ENCODE peak calls at places on chromosomes 12 and 14, in six cellular contexts. Q is H1, G is K562, S is GM12878, O is HCT116, J is HepG2. R is an unnamed sample.

GRCh38 chr12:124833693-124834122 is 30.0 kb downstream of the SCARB1 start:
- DNase-seq in S (no peak), Q (peak), J (no peak), O (peak), G (peak), R (no peak)

GRCh38 chr12:84502180-84502857 is 410.3 kb downstream of the SLC6A15 start:
- DNase-seq in S (no peak), O (no peak), J (no peak), G (no peak), Q (no peak), R (peak)

GRCh38 chr12:62210422-62210821 is 49.8 kb upstream of the USP15 start:
- DNase-seq in O (peak), J (peak), G (peak), S (no peak), Q (no peak), R (peak)

GRCh38 chr12:49900371-49900770 is 3.3 kb downstream of the FAIM2 start:
- DNase-seq in S (no peak), Q (no peak), G (no peak), O (no peak), J (no peak), R (no peak)

GRCh38 chr14:31122098-31122611 is 85.4 kb downstream of the HECTD1 start:
- DNase-seq in S (no peak), G (no peak), O (no peak), Q (no peak), J (no peak), R (no peak)

GRCh38 chr12:84874125-84874824 is 38.3 kb downstream of the SLC6A15 start:
- DNase-seq in G (peak), S (no peak), O (peak), Q (no peak), J (peak), R (peak)

GRCh38 chr12:71972441-71973074 is 33.9 kb downstream of the TPH2 start:
- DNase-seq in O (no peak), Q (no peak), S (no peak), J (no peak), G (peak), R (no peak)

GRCh38 chr14:98606816-98607215 is 665.2 kb downstream of the BCL11B start:
- DNase-seq in Q (no peak), S (no peak), O (no peak), J (no peak), G (no peak), R (no peak)

GRCh38 chr12:68579254-68579653 is 31.4 kb upstream of the RAP1B start:
- DNase-seq in G (no peak), Q (no peak), J (no peak), O (no peak), S (no peak), R (no peak)

GRCh38 chr12:115325858-115326257 is 641.9 kb upstream of the TBX3 start:
- DNase-seq in J (no peak), O (no peak), S (no peak), Q (no peak), G (no peak), R (no peak)

GRCh38 chr14:61701946-61702345 is 6.6 kb downstream of the HIF1A start:
- DNase-seq in O (no peak), Q (no peak), S (no peak), G (no peak), J (no peak), R (no peak)

GRCh38 chr12:97404549-97404948 is 58.1 kb upstream of the RMST start:
- DNase-seq in G (peak), Q (peak), J (peak), S (peak), O (peak), R (peak)

GRCh38 chr14:92352158-92352985 is 29.4 kb downstream of the SLC24A4 start:
- DNase-seq in J (peak), S (no peak), G (peak), Q (peak), O (peak), R (no peak)

GRCh38 chr12:117119592-117120198 is 20.5 kb upstream of the TESC start:
- DNase-seq in Q (peak), S (no peak), O (peak), J (peak), G (peak), R (no peak)

GRCh38 chr12:62865860-62866407 is 69.0 kb downstream of the PPM1H start:
- DNase-seq in Q (no peak), S (no peak), G (no peak), J (no peak), O (peak), R (no peak)

GRCh38 chr14:57526942-57527341 is 33.3 kb upstream of the CCDC198 start:
- DNase-seq in G (no peak), Q (peak), J (peak), O (no peak), S (no peak), R (no peak)

GRCh38 chr12:991350-992278 is 591 bp downstream of the ERC1 start:
- DNase-seq in O (no peak), J (no peak), Q (peak), S (no peak), G (peak), R (peak)

GRCh38 chr12:89117448-89118034 is 234.8 kb downstream of the DUSP6 start:
- DNase-seq in G (no peak), Q (no peak), J (peak), S (no peak), O (peak), R (peak)

GRCh38 chr14:96125536-96125935 is 79.1 kb upstream of the BDKRB2 start:
- DNase-seq in G (no peak), Q (no peak), O (no peak), S (no peak), J (no peak), R (no peak)

GRCh38 chr12:92065018-92065499 is 80.6 kb downstream of the BTG1 start:
- DNase-seq in S (peak), G (no peak), O (no peak), Q (no peak), J (peak), R (no peak)

GRCh38 chr14:96078687-96079016 is 39.5 kb downstream of the C14orf132 start:
- DNase-seq in Q (no peak), J (no peak), S (no peak), O (no peak), G (no peak), R (no peak)

GRCh38 chr14:91282954-91283645 is 38.6 kb upstream of the GPR68 start:
- DNase-seq in O (no peak), J (no peak), Q (no peak), G (no peak), S (no peak), R (no peak)

GRCh38 chr14:105299654-105300541 is 903 bp downstream of the BRF1 start:
- DNase-seq in G (no peak), O (no peak), J (no peak), S (no peak), Q (no peak), R (peak)

GRCh38 chr12:127550271-127550670 is 716.7 kb upstream of the TMEM132C start:
- DNase-seq in G (no peak), O (no peak), Q (no peak), S (no peak), J (no peak), R (no peak)

GRCh38 chr12:122023339-122024131 is 1.9 kb downstream of the BCL7A start:
- DNase-seq in G (peak), J (peak), O (peak), S (no peak), Q (peak), R (peak)

GRCh38 chr12:20716037-20716436 is 20.9 kb downstream of the SLCO1C1 start:
- DNase-seq in J (no peak), G (no peak), O (peak), Q (no peak), S (no peak), R (no peak)

GRCh38 chr12:34296143-34297041 is 274.1 kb downstream of the ALG10 start:
- DNase-seq in J (no peak), Q (no peak), G (no peak), S (no peak), O (no peak), R (no peak)

GRCh38 chr12:52871291-52871961 is 22.6 kb upstream of the KRT78 start:
- DNase-seq in J (no peak), G (no peak), Q (no peak), S (no peak), O (no peak), R (no peak)

GRCh38 chr12:132450391-132451171 is 39.4 kb upstream of the FBRSL1 start:
- DNase-seq in G (no peak), Q (no peak), J (no peak), O (no peak), S (no peak), R (no peak)

GRCh38 chr14:102537981-102538597 is 28.5 kb upstream of the ANKRD9 start:
- DNase-seq in O (no peak), S (no peak), Q (no peak), G (no peak), J (no peak), R (no peak)
- TF ChIP-seq POLR2A in O (no peak), S (no peak), Q (no peak), G (no peak), J (no peak), R (no peak)

GRCh38 chr12:54060975-54061778 is 7.5 kb downstream of the HOXC4 start:
- DNase-seq in G (no peak), J (no peak), Q (no peak), O (no peak), S (no peak), R (no peak)

GRCh38 chr12:54058189-54058917 is 4.7 kb downstream of the HOXC4 start:
- DNase-seq in G (no peak), S (no peak), O (no peak), J (no peak), Q (no peak), R (no peak)

GRCh38 chr12:54056110-54056509 is 2.5 kb downstream of the HOXC4 start:
- DNase-seq in S (no peak), O (no peak), Q (no peak), J (no peak), G (no peak), R (no peak)

GRCh38 chr12:54059668-54060067 is 6.0 kb downstream of the HOXC4 start:
- DNase-seq in O (no peak), Q (no peak), G (no peak), J (no peak), S (no peak), R (no peak)

DNA sequence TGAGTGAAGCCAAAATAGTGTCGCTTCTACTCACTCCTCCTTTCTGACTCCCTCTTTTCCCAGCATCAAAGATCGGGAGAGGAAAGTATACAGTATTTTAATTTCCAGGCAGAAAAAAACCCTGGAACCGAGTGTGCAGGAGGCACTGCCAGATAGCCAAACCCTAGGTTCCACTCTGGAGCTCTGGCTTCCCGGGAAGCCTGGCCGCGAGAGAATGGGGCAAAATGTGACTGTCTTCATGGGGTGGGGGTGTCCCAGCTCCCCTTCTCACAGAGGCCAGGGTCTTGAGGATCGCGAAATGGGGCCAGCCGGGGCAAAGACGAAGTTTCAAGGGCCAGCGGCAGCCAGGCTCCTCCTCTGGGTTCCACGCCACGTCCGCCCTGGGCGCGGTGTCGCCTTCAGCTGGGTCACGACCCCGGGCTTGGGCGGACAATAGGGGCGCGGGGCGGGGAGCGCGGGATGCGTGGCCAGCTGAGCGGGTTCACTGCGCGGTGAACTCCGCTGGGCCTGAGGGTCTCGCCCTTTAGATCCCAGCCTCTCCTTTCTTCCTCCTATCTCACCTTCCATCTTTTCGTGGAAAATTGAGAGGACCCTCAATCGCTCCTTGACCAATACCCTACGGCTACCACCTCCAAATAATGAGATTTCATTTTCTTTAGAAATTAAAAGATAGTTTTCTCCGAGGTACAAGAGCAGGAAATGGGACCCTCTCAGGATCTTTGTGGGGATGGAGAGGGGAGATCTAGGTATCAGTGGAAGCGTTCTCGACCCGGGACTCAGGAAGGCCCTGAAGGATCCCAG is 6.7 kb downstream of the HOXC4 start:
- DNase-seq in J (no peak), S (no peak), O (no peak), Q (no peak), G (no peak), R (no peak)
- TF ChIP-seq EZH2 in J (no peak), S (no peak), O (no peak), Q (peak), G (no peak), R (no peak)

GRCh38 chr12:47038270-47038748 is 41.1 kb upstream of the PCED1B start:
- DNase-seq in G (no peak), S (no peak), J (no peak), O (no peak), Q (no peak), R (no peak)
- TF ChIP-seq POLR2A in G (no peak), S (no peak), J (no peak), O (no peak), Q (no peak), R (no peak)

GRCh38 chr12:54053625-54054441 is at the start of gene HOXC4:
- DNase-seq in J (no peak), O (no peak), Q (no peak), S (no peak), G (no peak), R (peak)
- TF ChIP-seq EZH2 in J (no peak), O (no peak), Q (peak), S (no peak), G (no peak), R (peak)

GRCh38 chr12:6200266-6201198 is at the start of gene CD9:
- DNase-seq in G (peak), J (no peak), S (no peak), Q (peak), O (peak), R (peak)
- TF ChIP-seq POLR2A in G (no peak), J (no peak), S (no peak), Q (no peak), O (no peak), R (peak)

R was measured in endothelial cell of umbilical vein.